ENCODE peak calls at places on chromosomes 16 and 17, in seven cellular contexts. A is GM12891, E is H1, K is HepG2, M is GM12878, L is SK-N-SH, F is K562. W is an unnamed sample.

GRCh38 chr16:17370233-17371013 is 100.3 kb downstream of the XYLT1 start:
- DNase-seq in K (no peak), A (no peak), M (no peak), L (peak), E (no peak), F (no peak), W (no peak)

GRCh38 chr16:57316390-57317017 is 32.0 kb upstream of the PLLP start:
- DNase-seq in L (no peak), K (no peak), F (no peak), M (no peak), A (no peak), E (peak), W (no peak)

GRCh38 chr17:17714261-17714866 is 33.1 kb downstream of the RAI1 start:
- DNase-seq in E (no peak), M (no peak), A (no peak), F (no peak), K (no peak), L (no peak), W (no peak)

GRCh38 chr17:70181376-70181775 is 12.0 kb downstream of the KCNJ2 start:
- DNase-seq in A (no peak), E (no peak), F (no peak), K (no peak), L (no peak), M (no peak), W (no peak)

GRCh38 chr17:31677036-31677435 is 182.0 kb downstream of the COPRS start:
- DNase-seq in F (no peak), L (no peak), E (no peak), K (no peak), M (no peak), A (no peak), W (no peak)

GRCh38 chr16:6375471-6376075 is 957.1 kb upstream of the RBFOX1 start:
- DNase-seq in E (no peak), L (peak), F (no peak), M (no peak), A (no peak), K (no peak), W (no peak)

GRCh38 chr16:14300631-14301149 is 229.6 kb downstream of the MRTFB start:
- DNase-seq in A (no peak), E (no peak), K (peak), M (no peak), F (peak), L (peak), W (peak)

GRCh38 chr16:85733155-85733838 is 17.6 kb downstream of the C16orf74 start:
- DNase-seq in K (no peak), L (no peak), E (no peak), A (no peak), M (no peak), F (no peak), W (no peak)

GRCh38 chr17:35080536-35080935 is 17.0 kb upstream of the RFFL start:
- DNase-seq in F (no peak), A (no peak), E (no peak), K (no peak), M (peak), L (no peak), W (peak)

DNA sequence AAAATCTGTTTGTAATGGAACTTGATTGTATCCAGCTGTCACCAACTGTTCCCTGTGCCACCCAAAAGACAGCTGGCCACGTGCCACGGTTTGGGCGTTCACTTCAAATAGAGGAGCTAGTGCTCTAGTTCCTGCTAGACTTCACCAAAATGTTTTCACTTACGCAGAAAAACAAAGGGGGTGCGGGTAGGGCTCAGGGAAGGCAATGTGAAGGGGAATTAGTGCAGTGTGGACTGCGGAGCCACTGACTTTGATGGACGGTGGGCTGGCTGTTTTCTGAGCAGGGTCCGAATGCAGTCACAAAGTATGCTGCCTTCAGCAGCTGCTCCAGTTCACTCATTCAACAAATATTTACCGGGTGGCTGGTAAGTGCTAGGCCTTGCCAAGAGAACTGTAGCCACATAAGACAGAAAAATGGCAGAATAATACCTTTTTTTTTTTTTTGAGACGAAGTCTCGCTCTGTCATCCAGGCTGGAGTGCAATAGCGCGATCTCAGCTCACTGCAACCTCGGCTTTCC is 7.6 kb upstream of the CYTH1 start:
- DNase-seq in M (no peak), F (no peak), K (no peak), E (no peak), A (no peak), L (peak), W (no peak)
- TF ChIP-seq POLR2AphosphoS5 in M (no peak), F (no peak), K (no peak), E (no peak), A (no peak), L (no peak), W (no peak)

DNA sequence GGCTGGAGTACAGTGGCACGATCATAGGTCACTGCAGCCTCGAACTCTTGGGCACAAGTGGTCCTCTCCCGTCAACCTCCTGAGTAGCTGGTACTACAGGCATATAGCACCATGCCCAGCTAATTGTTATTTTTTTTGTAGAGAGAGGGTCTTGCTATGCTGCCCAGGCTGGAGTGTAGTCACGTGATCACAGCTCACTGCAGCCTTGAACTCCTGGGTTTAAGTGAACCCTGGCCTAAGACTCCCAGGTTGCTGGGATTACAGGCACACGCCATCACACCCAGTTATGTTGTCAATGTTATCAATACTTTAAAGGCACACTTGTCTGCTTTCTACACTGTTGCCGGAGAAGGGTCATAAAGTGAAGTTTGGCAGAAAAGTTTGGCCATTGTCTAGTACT is 22.0 kb upstream of the LASP1NB start:
- DNase-seq in L (no peak), E (no peak), K (no peak), A (no peak), M (no peak), F (no peak), W (no peak)
- TF ChIP-seq TAF1 in L (no peak), E (no peak), K (no peak), A (no peak), M (no peak), F (no peak), W (no peak)

DNA sequence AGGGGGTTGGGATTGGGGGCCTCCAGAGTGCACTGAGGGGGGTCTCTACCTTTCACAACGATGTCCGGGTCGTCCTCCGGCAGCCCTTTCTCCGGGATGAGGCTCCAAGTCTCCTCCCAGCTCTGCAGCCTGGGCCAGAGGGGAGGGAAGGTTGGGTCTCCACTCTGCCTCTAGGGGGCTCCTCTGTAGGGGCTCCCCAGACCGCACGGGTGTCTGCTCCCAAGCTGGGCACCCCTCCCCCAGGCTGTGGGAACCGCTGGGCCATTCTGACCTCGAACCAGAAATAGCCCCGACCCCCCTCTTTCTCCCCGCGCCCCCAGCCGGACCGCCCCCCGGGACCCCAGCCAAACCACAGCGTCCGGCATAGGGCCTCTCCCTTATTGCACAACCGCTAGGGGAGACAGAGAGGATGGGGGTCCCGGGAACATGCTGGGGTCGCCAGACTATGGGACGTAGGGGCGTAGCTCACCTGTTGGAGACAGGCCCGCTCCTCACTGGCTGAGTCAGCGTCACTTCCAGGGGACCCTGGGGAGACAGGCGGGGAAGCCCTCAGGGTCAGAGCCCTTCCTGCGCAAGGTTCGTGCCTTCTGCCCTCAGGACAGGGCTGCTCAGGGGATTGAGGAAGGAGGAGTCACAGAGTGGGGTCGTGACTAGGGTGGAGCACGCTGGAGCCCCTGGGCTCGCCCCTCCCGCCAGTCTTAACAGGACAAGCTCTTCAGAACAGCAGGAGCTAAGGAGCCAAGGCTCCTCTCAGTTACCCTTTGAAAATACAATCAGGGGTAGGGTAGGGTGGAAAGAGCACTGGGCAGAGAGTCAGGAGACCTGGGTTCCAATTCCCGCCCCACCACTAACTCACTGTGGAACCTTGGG is 2.7 kb downstream of the PLEKHH3 start:
- DNase-seq in L (peak), M (no peak), E (peak), F (peak), A (no peak), K (peak), W (peak)
- TF ChIP-seq POLR2AphosphoS5 in L (no peak), M (no peak), E (no peak), F (no peak), A (no peak), K (no peak), W (no peak)

GRCh38 chr16:87317766-87318121 is 552 bp upstream of the C16orf95 start:
- DNase-seq in K (peak), M (no peak), F (peak), E (no peak), A (no peak), L (peak), W (peak)

GRCh38 chr16:87316923-87317765 is at the start of gene C16orf95:
- DNase-seq in L (peak), M (peak), F (peak), E (peak), K (peak), A (peak), W (peak)

GRCh38 chr16:87319011-87319410 is 1.8 kb upstream of the C16orf95 start:
- DNase-seq in E (no peak), L (no peak), M (no peak), F (no peak), A (no peak), K (no peak), W (no peak)

GRCh38 chr16:87316450-87316922 is 706 bp downstream of the C16orf95 start:
- DNase-seq in E (no peak), K (no peak), F (no peak), L (no peak), A (no peak), M (no peak), W (no peak)

GRCh38 chr16:87318158-87318644 is 1.0 kb upstream of the C16orf95 start:
- DNase-seq in A (no peak), K (peak), F (peak), L (no peak), E (no peak), M (no peak), W (no peak)
- TF ChIP-seq TAF1 in A (no peak), K (no peak), F (no peak), L (no peak), E (no peak), M (no peak), W (no peak)

DNA sequence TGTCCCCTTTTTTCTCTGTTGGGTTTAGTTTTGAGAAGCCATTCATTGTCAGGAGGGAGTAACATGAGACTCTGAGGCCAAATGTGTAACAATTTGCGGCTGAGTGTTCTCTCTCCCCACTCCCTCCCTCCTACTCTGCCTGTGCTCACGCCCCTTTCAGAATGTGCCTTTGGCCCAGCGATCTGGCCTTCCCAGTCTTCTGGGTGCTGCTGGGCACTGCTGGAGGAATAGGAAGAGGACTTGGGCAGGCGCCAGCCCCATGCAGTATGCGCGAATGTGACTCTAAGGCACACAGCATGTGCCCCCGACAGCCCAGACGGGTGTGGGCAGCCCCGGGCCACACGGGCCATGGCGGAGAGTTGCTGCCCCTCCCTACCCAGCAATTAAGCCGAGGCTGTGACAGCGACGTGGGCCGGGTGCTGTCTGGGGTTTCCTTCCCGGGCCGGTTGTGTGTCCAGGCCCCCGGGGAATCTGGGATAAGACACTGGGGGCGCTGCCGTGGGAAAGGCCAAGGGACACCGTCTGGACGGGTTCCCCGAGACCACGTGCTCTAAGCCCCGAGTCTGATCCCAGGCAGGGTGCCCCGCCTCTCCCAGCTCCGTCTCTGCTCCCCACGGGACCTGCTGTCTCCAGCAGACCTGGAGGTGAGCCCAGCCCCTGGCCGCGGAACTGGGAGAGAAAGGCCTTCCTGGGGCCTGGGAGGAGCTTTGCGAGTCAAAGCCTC is 92.4 kb downstream of the IRX3 start:
- DNase-seq in E (peak), F (no peak), M (no peak), L (no peak), K (no peak), A (no peak), W (no peak)
- TF ChIP-seq POLR2AphosphoS5 in E (no peak), F (no peak), M (no peak), L (no peak), K (no peak), A (no peak), W (no peak)

DNA sequence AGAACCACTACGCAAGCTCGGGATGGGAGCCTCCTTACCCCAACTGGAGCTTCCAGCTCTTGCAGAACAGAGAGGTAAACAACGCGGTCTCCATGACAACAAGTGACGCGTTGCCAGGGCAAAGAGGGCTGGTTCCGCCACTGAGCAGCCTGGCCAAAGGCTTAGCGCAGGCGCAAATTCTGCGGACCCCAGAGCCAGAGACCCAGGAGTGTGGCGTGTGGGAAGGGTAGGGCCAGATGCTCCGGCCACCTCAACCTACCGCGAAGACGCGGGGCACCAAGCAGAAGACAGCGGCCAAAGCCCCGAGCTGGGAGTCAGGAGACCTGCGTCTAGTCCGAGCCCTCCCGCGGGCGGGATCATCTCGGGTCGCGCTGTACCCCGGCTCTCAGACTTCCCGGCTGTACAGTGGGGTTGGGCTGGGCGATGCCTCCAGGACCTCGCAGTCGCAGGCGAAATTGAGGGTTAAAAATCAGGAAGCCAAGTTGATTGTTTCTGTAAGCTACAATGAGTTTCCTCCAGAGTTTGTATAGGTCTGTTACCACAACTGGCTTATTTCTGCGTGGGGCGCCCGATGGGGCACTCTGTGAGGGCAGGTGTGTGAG is at the start of gene TEKT1:
- DNase-seq in E (peak), L (peak), K (peak), A (peak), M (no peak), F (no peak), W (peak)
- TF ChIP-seq TAF1 in E (no peak), L (no peak), K (no peak), A (no peak), M (no peak), F (no peak), W (no peak)

GRCh38 chr16:81754810-81755209 is 24.3 kb upstream of the PLCG2 start:
- DNase-seq in M (no peak), L (no peak), F (no peak), K (no peak), A (no peak), E (no peak), W (no peak)

GRCh38 chr16:81752876-81753227 is 26.2 kb upstream of the PLCG2 start:
- DNase-seq in E (no peak), A (no peak), F (no peak), L (no peak), K (no peak), M (no peak), W (no peak)

GRCh38 chr16:81758376-81758775 is 20.7 kb upstream of the PLCG2 start:
- DNase-seq in E (no peak), L (no peak), K (peak), A (no peak), M (no peak), F (no peak), W (no peak)

GRCh38 chr16:81752225-81752875 is 26.7 kb upstream of the PLCG2 start:
- DNase-seq in M (peak), F (peak), L (no peak), E (no peak), A (peak), K (no peak), W (peak)

GRCh38 chr16:81755915-81756644 is 23.0 kb upstream of the PLCG2 start:
- DNase-seq in M (no peak), K (no peak), L (no peak), E (no peak), A (no peak), F (no peak), W (no peak)
- TF ChIP-seq POLR2AphosphoS5 in M (no peak), K (no peak), L (no peak), E (no peak), A (no peak), F (no peak), W (no peak)

GRCh38 chr17:6986676-6987075 is 9.2 kb upstream of the ALOX12 start:
- DNase-seq in F (no peak), E (no peak), A (no peak), L (no peak), K (no peak), M (no peak), W (no peak)
- TF ChIP-seq TAF1 in F (no peak), E (no peak), A (no peak), L (no peak), K (no peak), M (no peak), W (no peak)

DNA sequence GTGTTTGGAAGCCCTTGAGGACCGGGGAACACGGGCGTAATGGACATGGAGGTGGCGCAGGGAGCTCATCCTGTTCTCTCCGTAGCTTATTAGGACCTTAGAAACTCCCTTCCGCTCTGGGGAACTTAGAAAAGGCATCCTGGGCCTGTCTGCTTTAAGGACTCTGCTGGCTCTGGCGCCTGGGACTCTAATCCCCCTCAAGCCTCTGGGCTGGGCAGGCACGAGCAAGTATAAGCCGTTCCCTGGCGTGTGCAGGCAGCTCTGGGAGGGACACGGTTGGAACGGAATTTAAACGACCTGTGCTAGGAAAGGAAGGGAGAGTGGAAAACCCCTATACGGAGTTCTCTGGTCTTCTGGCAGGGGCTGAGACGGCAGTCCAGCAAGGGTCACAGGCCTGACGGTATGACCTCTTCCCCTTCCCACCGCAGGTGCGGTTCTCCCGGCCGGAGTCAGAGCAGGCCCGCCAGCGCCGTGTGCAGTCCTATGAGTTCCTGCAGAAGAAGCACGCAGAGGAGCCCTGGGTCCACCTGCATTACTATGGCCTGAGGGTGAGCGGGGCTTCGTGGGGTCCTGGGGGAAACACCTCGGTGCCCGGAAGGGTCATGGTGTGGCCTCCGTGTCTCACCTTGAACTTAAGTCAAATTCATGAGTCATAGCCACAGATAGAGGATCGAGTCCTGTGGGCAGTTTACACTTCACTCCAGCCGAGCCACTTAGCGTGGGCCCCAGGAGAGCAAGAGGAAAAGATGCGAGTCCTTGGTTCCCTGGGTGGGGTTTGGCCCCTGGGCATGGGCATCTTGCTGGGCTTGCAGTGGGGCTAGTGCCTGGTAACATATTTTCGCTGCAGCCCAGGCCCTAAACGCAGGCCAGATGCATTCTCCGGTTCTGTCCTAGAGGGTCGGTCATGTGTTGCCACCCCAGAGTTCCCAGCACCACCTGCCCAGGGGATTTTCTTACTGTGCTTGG is 17.7 kb downstream of the POLR3E start:
- DNase-seq in E (no peak), A (no peak), L (no peak), K (no peak), F (no peak), M (no peak), W (no peak)
- TF ChIP-seq POLR2AphosphoS5 in E (no peak), A (no peak), L (no peak), K (no peak), F (no peak), M (no peak), W (no peak)

W was measured in GM12892.